ENCODE peak calls at places on chromosomes 11 and 22, in four cellular contexts. C is BE2C; H is stimulated activated CD8-positive, alpha-beta memory T cell treated with anti-CD3 and anti-CD28 coated beads, Interleukin-15, amount 100 ng/mL, for 1 hour; D is HEK293T. A is an unnamed sample.

GRCh38 chr22:42993651-42994275 is 21.2 kb downstream of the PACSIN2 start:
- DNase-seq in C (no peak), H (no peak), D (no peak), A (no peak)

GRCh38 chr22:50302041-50302541 is 5.4 kb downstream of the PLXNB2 start:
- DNase-seq in C (no peak), H (no peak), D (no peak), A (no peak)

GRCh38 chr11:69825037-69825834 is 6.0 kb upstream of the FGF3 start:
- DNase-seq in C (no peak), H (no peak), D (no peak), A (no peak)

GRCh38 chr22:36331306-36331911 is 56.4 kb downstream of the MYH9 start:
- DNase-seq in C (peak; percentile 80), H (peak; percentile 54), D (peak; percentile 57), A (no peak)

GRCh38 chr11:110968348-110969062 is 256.3 kb upstream of the ARHGAP20 start:
- DNase-seq in C (no peak), H (no peak), D (no peak), A (no peak)

GRCh38 chr11:122162095-122162494 is 46.1 kb upstream of the BLID start:
- DNase-seq in C (no peak), H (no peak), D (no peak), A (no peak)

GRCh38 chr22:29072193-29072978 is 449 bp upstream of the KREMEN1 start:
- DNase-seq in C (peak; percentile 87), H (peak; percentile 48), D (peak; percentile 97), A (peak; percentile 84)

GRCh38 chr22:45946805-45947600 is 30.0 kb downstream of the WNT7B start:
- DNase-seq in C (no peak), H (no peak), D (no peak), A (no peak)

GRCh38 chr11:35237860-35238715 is 99.1 kb downstream of the CD44 start:
- DNase-seq in C (peak; percentile 64), H (no peak), D (peak; percentile 56), A (peak; percentile 45)

GRCh38 chr11:84249344-84250135 is 963.4 kb upstream of the CCDC90B start:
- DNase-seq in C (no peak), H (no peak), D (no peak), A (no peak)

GRCh38 chr11:19872526-19873135 is 160.0 kb downstream of the NAV2 start:
- DNase-seq in C (no peak), H (no peak), D (no peak), A (peak; percentile 90)

GRCh38 chr11:520428-521178 is 13.6 kb upstream of the RNH1 start:
- DNase-seq in C (no peak), H (no peak), D (no peak), A (no peak)

GRCh38 chr11:17267576-17267975 is 9.0 kb upstream of the NUCB2 start:
- DNase-seq in C (no peak), H (no peak), D (no peak), A (no peak)

GRCh38 chr11:106961518-106961917 is 56.8 kb downstream of the GUCY1A2 start:
- DNase-seq in C (no peak), H (no peak), D (no peak), A (no peak)

GRCh38 chr11:93942176-93942575 is 79.0 kb upstream of the HEPHL1 start:
- DNase-seq in C (no peak), H (no peak), D (no peak), A (no peak)

GRCh38 chr22:17172172-17172833 is 13.2 kb upstream of the HDHD5 start:
- DNase-seq in C (no peak), H (no peak), D (no peak), A (no peak)

GRCh38 chr22:20881231-20881630 is 22.4 kb downstream of the SNAP29 start:
- DNase-seq in C (no peak), H (no peak), D (no peak), A (no peak)

GRCh38 chr11:102120006-102120405 is 9.8 kb downstream of the YAP1 start:
- DNase-seq in C (no peak), H (no peak), D (no peak), A (peak; percentile 42)

GRCh38 chr11:111735262-111736116 is 30.7 kb downstream of the PPP2R1B start:
- DNase-seq in C (peak; percentile 79), H (no peak), D (peak; percentile 61), A (peak; percentile 80)

GRCh38 chr11:72758690-72759389 is 6.6 kb upstream of the ARAP1 start:
- DNase-seq in C (peak; percentile 71), H (no peak), D (peak; percentile 27), A (peak; percentile 94)

GRCh38 chr22:22039286-22040074 is 56.9 kb upstream of the TOP3B start:
- DNase-seq in C (no peak), H (no peak), D (no peak), A (no peak)

GRCh38 chr11:86106916-86107315 is 38.0 kb upstream of the PICALM start:
- DNase-seq in C (no peak), H (no peak), D (no peak), A (no peak)

GRCh38 chr11:74773481-74773880 is 24.8 kb downstream of the RNF169 start:
- DNase-seq in C (no peak), H (no peak), D (no peak), A (no peak)

GRCh38 chr11:10454902-10455631 is at the start of gene AMPD3:
- DNase-seq in C (no peak), H (no peak), D (peak; percentile 30), A (peak; percentile 74)

GRCh38 chr11:12170984-12171383 is 60.6 kb downstream of the MICAL2 start:
- DNase-seq in C (no peak), H (no peak), D (no peak), A (no peak)

GRCh38 chr22:50711446-50712340 is 26.3 kb upstream of the ACR start:
- DNase-seq in C (no peak), H (no peak), D (no peak), A (no peak)

GRCh38 chr11:1340111-1340510 is 30.7 kb upstream of the TOLLIP start:
- DNase-seq in C (no peak), H (no peak), D (no peak), A (no peak)

GRCh38 chr11:79198898-79199250 is 242.0 kb downstream of the TENM4 start:
- DNase-seq in C (no peak), H (no peak), D (no peak), A (no peak)

GRCh38 chr22:49476176-49476575 is 351.5 kb downstream of the BRD1 start:
- DNase-seq in C (no peak), H (no peak), D (no peak), A (no peak)

GRCh38 chr11:117885777-117886176 is 9.3 kb upstream of the FXYD6 start:
- DNase-seq in C (peak; percentile 90), H (no peak), D (no peak), A (no peak)

GRCh38 chr22:32926600-32926999 is 125.1 kb downstream of the TIMP3 start:
- DNase-seq in C (no peak), H (no peak), D (peak; percentile 41), A (no peak)

GRCh38 chr11:27861706-27862430 is 161.6 kb upstream of the BDNF start:
- DNase-seq in C (no peak), H (no peak), D (no peak), A (no peak)

GRCh38 chr22:43385770-43386641 is 25.8 kb upstream of the MPPED1 start:
- DNase-seq in C (peak; percentile 86), H (peak; percentile 30), D (peak; percentile 90), A (peak; percentile 72)

GRCh38 chr11:105024394-105024793 is 1.4 kb upstream of the CASP5 start:
- DNase-seq in C (no peak), H (no peak), D (no peak), A (no peak)

GRCh38 chr22:19657252-19658056 is 56.8 kb upstream of the SEPTIN5 start:
- DNase-seq in C (no peak), H (no peak), D (no peak), A (no peak)

GRCh38 chr11:112225753-112226061 is 521 bp upstream of the PTS start:
- DNase-seq in C (no peak), H (no peak), D (no peak), A (no peak)

A was measured in NCI-H345.